ENCODE peak calls at places on chromosomes 1 and 21, in four cellular contexts. One of them, this sample, is unnamed.

GRCh38 chr1:145962157-145963102 is 1.9 kb downstream of the ANKRD34A start:
- DNase-seq in esophagus squamous epithelium: no peak
- DNase-seq in HCT116: no peak
- DNase-seq in psoas muscle: peak; percentile 69
- DNase-seq in this sample: peak; percentile 48

GRCh38 chr21:45390121-45390751 is 14.7 kb upstream of the COL18A1 start:
- DNase-seq in esophagus squamous epithelium: no peak
- DNase-seq in HCT116: no peak
- DNase-seq in psoas muscle: peak; percentile 6
- DNase-seq in this sample: peak; percentile 17

GRCh38 chr1:224866940-224867339 is 62.5 kb upstream of the DNAH14 start:
- DNase-seq in HCT116: no peak
- DNase-seq in esophagus squamous epithelium: no peak
- DNase-seq in psoas muscle: no peak
- DNase-seq in this sample: no peak

GRCh38 chr1:111739984-111740765 is 980 bp upstream of the INKA2 start:
- DNase-seq in esophagus squamous epithelium: no peak
- DNase-seq in psoas muscle: peak; percentile 79
- DNase-seq in HCT116: no peak
- DNase-seq in this sample: peak; percentile 73

GRCh38 chr1:156140879-156141707 is 12.3 kb upstream of the SEMA4A start:
- DNase-seq in psoas muscle: peak; percentile 39
- DNase-seq in HCT116: no peak
- DNase-seq in esophagus squamous epithelium: no peak
- DNase-seq in this sample: no peak

GRCh38 chr1:240004086-240004749 is 87.5 kb upstream of the FMN2 start:
- DNase-seq in psoas muscle: no peak
- DNase-seq in HCT116: no peak
- DNase-seq in esophagus squamous epithelium: no peak
- DNase-seq in this sample: no peak

GRCh38 chr1:243850013-243850367 is at the start of gene AKT3:
- DNase-seq in psoas muscle: no peak
- DNase-seq in HCT116: no peak
- DNase-seq in esophagus squamous epithelium: peak; percentile 20
- DNase-seq in this sample: no peak

GRCh38 chr1:109959974-109960744 is 24.4 kb upstream of the AHCYL1 start:
- DNase-seq in HCT116: no peak
- DNase-seq in esophagus squamous epithelium: no peak
- DNase-seq in psoas muscle: no peak
- DNase-seq in this sample: no peak

GRCh38 chr1:55623339-55623738 is 408.2 kb upstream of the USP24 start:
- DNase-seq in esophagus squamous epithelium: no peak
- DNase-seq in HCT116: no peak
- DNase-seq in psoas muscle: peak; percentile 30
- DNase-seq in this sample: no peak

GRCh38 chr1:117537291-117537920 is 68.4 kb upstream of the TENT5C start:
- DNase-seq in HCT116: no peak
- DNase-seq in esophagus squamous epithelium: no peak
- DNase-seq in psoas muscle: no peak
- DNase-seq in this sample: no peak

GRCh38 chr1:86706018-86706417 is 1.6 kb downstream of the SH3GLB1 start:
- DNase-seq in esophagus squamous epithelium: no peak
- DNase-seq in psoas muscle: no peak
- DNase-seq in HCT116: no peak
- DNase-seq in this sample: no peak

GRCh38 chr1:183000161-183000560 is 23.1 kb upstream of the LAMC1 start:
- DNase-seq in HCT116: no peak
- DNase-seq in esophagus squamous epithelium: no peak
- DNase-seq in psoas muscle: no peak
- DNase-seq in this sample: no peak

GRCh38 chr1:183000563-183000962 is 22.7 kb upstream of the LAMC1 start:
- DNase-seq in psoas muscle: no peak
- DNase-seq in HCT116: no peak
- DNase-seq in esophagus squamous epithelium: no peak
- DNase-seq in this sample: no peak

GRCh38 chr1:183004146-183004545 is 19.1 kb upstream of the LAMC1 start:
- DNase-seq in esophagus squamous epithelium: no peak
- DNase-seq in HCT116: no peak
- DNase-seq in psoas muscle: no peak
- DNase-seq in this sample: no peak

GRCh38 chr1:183002267-183002666 is 21.0 kb upstream of the LAMC1 start:
- DNase-seq in psoas muscle: no peak
- DNase-seq in esophagus squamous epithelium: no peak
- DNase-seq in HCT116: no peak
- DNase-seq in this sample: no peak

GRCh38 chr1:183002797-183003594 is 20.2 kb upstream of the LAMC1 start:
- DNase-seq in HCT116: no peak
- DNase-seq in esophagus squamous epithelium: no peak
- DNase-seq in psoas muscle: no peak
- DNase-seq in this sample: no peak
- H3K4me3 ChIP-seq in HCT116: no peak overlapping the region
- H3K4me3 ChIP-seq in esophagus squamous epithelium: no peak overlapping the region
- H3K4me3 ChIP-seq in psoas muscle: no peak overlapping the region
- H3K4me3 ChIP-seq in this sample: no peak overlapping the region

GRCh38 chr1:207202480-207202879 is 98.4 kb downstream of the C4BPA start:
- DNase-seq in esophagus squamous epithelium: no peak
- DNase-seq in psoas muscle: no peak
- DNase-seq in HCT116: no peak
- DNase-seq in this sample: no peak

GRCh38 chr1:207205613-207206009 is 101.6 kb downstream of the C4BPA start:
- DNase-seq in psoas muscle: no peak
- DNase-seq in esophagus squamous epithelium: no peak
- DNase-seq in HCT116: no peak
- DNase-seq in this sample: no peak
- H3K4me1 ChIP-seq in psoas muscle: no peaks in the 10 kb centered on the region
- H3K4me1 ChIP-seq in esophagus squamous epithelium: no peaks in the 10 kb centered on the region
- H3K4me1 ChIP-seq in HCT116: peaks cover 22% of the 10 kb centered on the region
- H3K4me1 ChIP-seq in this sample: no peaks in the 10 kb centered on the region

DNA sequence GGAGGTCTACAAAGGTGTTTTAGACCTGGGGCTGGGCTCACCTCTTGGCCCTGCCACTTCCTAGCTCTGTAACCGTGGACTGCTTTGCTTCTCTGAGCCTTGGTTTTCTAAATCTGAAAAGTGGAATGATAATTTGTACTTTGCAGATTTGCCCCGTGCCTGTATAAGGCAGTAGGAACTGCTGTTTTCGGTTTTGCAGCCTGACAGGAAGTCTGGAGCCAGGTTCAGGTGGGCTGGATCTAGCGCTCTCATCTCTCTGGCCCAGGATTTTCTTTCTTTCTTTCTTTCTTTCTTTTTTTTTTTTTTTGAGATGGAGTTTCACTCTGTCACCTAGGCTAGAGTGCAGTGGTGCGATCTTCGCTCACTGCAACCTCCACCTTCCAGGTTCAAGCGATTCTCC is 17.2 kb downstream of the IFNAR2 start:
- DNase-seq in esophagus squamous epithelium: no peak
- DNase-seq in psoas muscle: no peak
- DNase-seq in HCT116: no peak
- DNase-seq in this sample: no peak
- H3K27ac ChIP-seq in esophagus squamous epithelium: no peak overlapping the region
- H3K27ac ChIP-seq in psoas muscle: no peak overlapping the region
- H3K27ac ChIP-seq in HCT116: no peak overlapping the region
- H3K27ac ChIP-seq in this sample: no peak overlapping the region

GRCh38 chr1:177770096-177770495 is 199.8 kb downstream of the SEC16B start:
- DNase-seq in psoas muscle: no peak
- DNase-seq in HCT116: no peak
- DNase-seq in esophagus squamous epithelium: no peak
- DNase-seq in this sample: no peak

GRCh38 chr1:177771688-177772087 is 198.2 kb downstream of the SEC16B start:
- DNase-seq in psoas muscle: no peak
- DNase-seq in esophagus squamous epithelium: no peak
- DNase-seq in HCT116: no peak
- DNase-seq in this sample: no peak

GRCh38 chr1:177772621-177773020 is 197.2 kb downstream of the SEC16B start:
- DNase-seq in esophagus squamous epithelium: no peak
- DNase-seq in HCT116: no peak
- DNase-seq in psoas muscle: no peak
- DNase-seq in this sample: no peak
- H3K4me3 ChIP-seq in esophagus squamous epithelium: no peak overlapping the region
- H3K4me3 ChIP-seq in HCT116: no peak overlapping the region
- H3K4me3 ChIP-seq in psoas muscle: no peak overlapping the region
- H3K4me3 ChIP-seq in this sample: no peak overlapping the region

DNA sequence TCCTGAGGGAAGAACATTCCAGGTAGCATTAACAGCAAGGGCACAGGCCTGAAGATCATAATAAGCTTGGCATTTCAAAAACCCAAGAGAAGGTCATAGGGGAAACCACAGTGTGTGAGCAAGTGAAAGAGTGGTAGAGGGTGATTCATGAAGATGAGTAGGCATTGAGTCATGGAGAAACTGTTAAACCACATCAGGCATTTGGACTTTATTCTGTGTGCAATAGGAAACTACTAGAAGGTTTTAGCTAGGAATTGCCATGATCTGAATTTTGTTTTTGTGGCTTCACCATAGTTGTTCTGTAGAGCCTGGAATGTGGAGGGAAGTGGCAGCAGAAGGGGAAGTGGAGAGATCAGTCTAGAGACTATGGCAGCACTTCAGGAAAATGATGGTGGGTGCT is 359.0 kb upstream of the PTBP2 start:
- DNase-seq in esophagus squamous epithelium: no peak
- DNase-seq in psoas muscle: no peak
- DNase-seq in HCT116: peak; percentile 95
- DNase-seq in this sample: no peak
- H3K4me1 ChIP-seq in esophagus squamous epithelium: peaks cover 23% of the 10 kb centered on the region
- H3K4me1 ChIP-seq in psoas muscle: no peaks in the 10 kb centered on the region
- H3K4me1 ChIP-seq in HCT116: peaks cover 39% of the 10 kb centered on the region
- H3K4me1 ChIP-seq in this sample: no peaks in the 10 kb centered on the region

GRCh38 chr1:246932366-246932700 is 585 bp upstream of the AHCTF1 start:
- DNase-seq in HCT116: no peak
- DNase-seq in psoas muscle: no peak
- DNase-seq in esophagus squamous epithelium: no peak
- DNase-seq in this sample: no peak
- H3K27ac ChIP-seq in HCT116: peak overlapping the region; percentile 95
- H3K27ac ChIP-seq in psoas muscle: peak overlapping the region; percentile 98
- H3K27ac ChIP-seq in esophagus squamous epithelium: peak overlapping the region; percentile 96
- H3K27ac ChIP-seq in this sample: peak overlapping the region; percentile 92

GRCh38 chr1:235631816-235632215 is 17.8 kb downstream of the GNG4 start:
- DNase-seq in esophagus squamous epithelium: no peak
- DNase-seq in HCT116: no peak
- DNase-seq in psoas muscle: no peak
- DNase-seq in this sample: no peak

GRCh38 chr1:235633220-235633540 is 16.4 kb downstream of the GNG4 start:
- DNase-seq in HCT116: no peak
- DNase-seq in psoas muscle: no peak
- DNase-seq in esophagus squamous epithelium: no peak
- DNase-seq in this sample: no peak

GRCh38 chr1:235628316-235629006 is 21.1 kb downstream of the GNG4 start:
- DNase-seq in HCT116: no peak
- DNase-seq in psoas muscle: no peak
- DNase-seq in esophagus squamous epithelium: no peak
- DNase-seq in this sample: no peak

GRCh38 chr1:235635938-235636663 is 13.5 kb downstream of the GNG4 start:
- DNase-seq in esophagus squamous epithelium: no peak
- DNase-seq in psoas muscle: no peak
- DNase-seq in HCT116: no peak
- DNase-seq in this sample: no peak

GRCh38 chr1:235632538-235633219 is 16.9 kb downstream of the GNG4 start:
- DNase-seq in esophagus squamous epithelium: no peak
- DNase-seq in psoas muscle: no peak
- DNase-seq in HCT116: no peak
- DNase-seq in this sample: no peak
- H3K4me3 ChIP-seq in esophagus squamous epithelium: peak overlapping the region; percentile 45
- H3K4me3 ChIP-seq in psoas muscle: peak overlapping the region; percentile 25
- H3K4me3 ChIP-seq in HCT116: no peak overlapping the region
- H3K4me3 ChIP-seq in this sample: no peak overlapping the region

GRCh38 chr1:17586172-17586963 is 46.9 kb downstream of the ARHGEF10L start:
- DNase-seq in HCT116: no peak
- DNase-seq in esophagus squamous epithelium: no peak
- DNase-seq in psoas muscle: peak; percentile 43
- DNase-seq in this sample: peak; percentile 84

GRCh38 chr1:17585266-17585987 is 45.9 kb downstream of the ARHGEF10L start:
- DNase-seq in psoas muscle: no peak
- DNase-seq in esophagus squamous epithelium: no peak
- DNase-seq in HCT116: no peak
- DNase-seq in this sample: no peak

GRCh38 chr1:17581389-17582123 is 42.1 kb downstream of the ARHGEF10L start:
- DNase-seq in psoas muscle: no peak
- DNase-seq in esophagus squamous epithelium: no peak
- DNase-seq in HCT116: no peak
- DNase-seq in this sample: no peak

GRCh38 chr1:17582124-17582768 is 42.7 kb downstream of the ARHGEF10L start:
- DNase-seq in esophagus squamous epithelium: no peak
- DNase-seq in psoas muscle: no peak
- DNase-seq in HCT116: no peak
- DNase-seq in this sample: no peak

GRCh38 chr1:17584539-17584938 is 45.0 kb downstream of the ARHGEF10L start:
- DNase-seq in psoas muscle: no peak
- DNase-seq in esophagus squamous epithelium: no peak
- DNase-seq in HCT116: no peak
- DNase-seq in this sample: no peak
- H3K4me1 ChIP-seq in psoas muscle: peaks cover 23% of the 10 kb centered on the region
- H3K4me1 ChIP-seq in esophagus squamous epithelium: peaks cover 87% of the 10 kb centered on the region
- H3K4me1 ChIP-seq in HCT116: peaks cover 44% of the 10 kb centered on the region
- H3K4me1 ChIP-seq in this sample: no peaks in the 10 kb centered on the region

GRCh38 chr1:202031796-202032195 is 21.4 kb downstream of the ELF3 start:
- DNase-seq in HCT116: no peak
- DNase-seq in psoas muscle: no peak
- DNase-seq in esophagus squamous epithelium: no peak
- DNase-seq in this sample: no peak

GRCh38 chr1:202029727-202030126 is 19.3 kb downstream of the ELF3 start:
- DNase-seq in HCT116: no peak
- DNase-seq in psoas muscle: no peak
- DNase-seq in esophagus squamous epithelium: no peak
- DNase-seq in this sample: no peak

GRCh38 chr1:202034683-202035462 is 24.5 kb downstream of the ELF3 start:
- DNase-seq in psoas muscle: peak; percentile 72
- DNase-seq in HCT116: peak; percentile 91
- DNase-seq in esophagus squamous epithelium: no peak
- DNase-seq in this sample: peak; percentile 95

GRCh38 chr1:202034149-202034682 is 23.8 kb downstream of the ELF3 start:
- DNase-seq in psoas muscle: no peak
- DNase-seq in esophagus squamous epithelium: no peak
- DNase-seq in HCT116: no peak
- DNase-seq in this sample: no peak

DNA sequence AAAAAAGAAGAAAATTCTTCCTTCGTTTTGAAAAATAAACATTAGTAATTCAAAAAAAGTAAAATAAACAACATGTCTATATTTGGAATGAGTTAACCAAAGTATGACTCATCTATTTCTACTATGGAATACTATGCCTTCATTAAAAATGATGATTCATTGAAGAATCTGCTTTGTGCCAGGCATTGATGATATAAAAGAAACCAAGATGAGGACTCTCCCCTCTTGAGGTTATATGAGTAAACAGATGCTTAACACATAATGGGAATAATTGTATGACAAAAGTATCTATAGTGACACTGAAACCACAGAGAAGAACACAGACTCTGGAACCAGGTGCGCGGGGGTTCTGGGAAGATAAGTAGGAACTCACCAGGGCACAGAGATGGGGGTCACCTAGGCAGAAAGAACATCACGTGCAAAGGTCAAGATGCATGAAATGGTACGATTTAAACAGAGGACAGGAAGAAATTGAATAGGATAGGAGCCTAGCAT is 18.8 kb downstream of the ELF3 start:
- DNase-seq in HCT116: peak; percentile 73
- DNase-seq in psoas muscle: no peak
- DNase-seq in esophagus squamous epithelium: no peak
- DNase-seq in this sample: no peak
- H3K27ac ChIP-seq in HCT116: peak overlapping the region; percentile 72
- H3K27ac ChIP-seq in psoas muscle: no peak overlapping the region
- H3K27ac ChIP-seq in esophagus squamous epithelium: peak overlapping the region; percentile 45
- H3K27ac ChIP-seq in this sample: no peak overlapping the region